ENCODE peak calls at places on chromosomes 1 and 21, in five cellular contexts. L, P, M, K and S are unnamed samples.

GRCh38 chr1:55706397-55706796 is 491.2 kb upstream of the USP24 start:
- DNase-seq in L (no peak), P (no peak), M (no peak), K (no peak), S (no peak)

GRCh38 chr1:216521477-216521876 is 98.2 kb upstream of the USH2A start:
- DNase-seq in L (no peak), P (no peak), M (peak), K (no peak), S (no peak)

GRCh38 chr1:231187556-231187955 is 25.7 kb downstream of the TRIM67 start:
- DNase-seq in L (no peak), P (no peak), M (no peak), K (no peak), S (no peak)

GRCh38 chr1:53420331-53420730 is 38.9 kb upstream of the DMRTB1 start:
- DNase-seq in L (no peak), P (no peak), M (no peak), K (no peak), S (no peak)

GRCh38 chr1:24321712-24322635 is 2.8 kb downstream of the GRHL3 start:
- DNase-seq in L (peak), P (peak), M (no peak), K (peak), S (peak)

GRCh38 chr1:31904339-31905092 is 33.7 kb downstream of the PTP4A2 start:
- DNase-seq in L (no peak), P (peak), M (no peak), K (no peak), S (no peak)

GRCh38 chr1:234776875-234777849 is 167.2 kb upstream of the IRF2BP2 start:
- DNase-seq in L (no peak), P (peak), M (no peak), K (no peak), S (peak)

GRCh38 chr1:197360068-197360467 is 92.0 kb downstream of the CRB1 start:
- DNase-seq in L (peak), P (no peak), M (no peak), K (no peak), S (no peak)

GRCh38 chr1:41919764-41920397 is 1.2 kb upstream of the HIVEP3 start:
- DNase-seq in L (peak), P (peak), M (peak), K (no peak), S (peak)

GRCh38 chr1:3465091-3465934 is 10.8 kb downstream of the ARHGEF16 start:
- DNase-seq in L (no peak), P (no peak), M (no peak), K (no peak), S (no peak)

GRCh38 chr1:179129702-179130473 is 48.0 kb downstream of the TOR3A start:
- DNase-seq in L (peak), P (no peak), M (no peak), K (no peak), S (no peak)

GRCh38 chr1:169348356-169349036 is 19.1 kb downstream of the NME7 start:
- DNase-seq in L (peak), P (peak), M (peak), K (peak), S (peak)

GRCh38 chr21:42220138-42220701 is 1.3 kb downstream of the ABCG1 start:
- DNase-seq in L (peak), P (peak), M (peak), K (no peak), S (peak)

GRCh38 chr1:66177483-66177882 is 356.5 kb upstream of the SGIP1 start:
- DNase-seq in L (no peak), P (no peak), M (no peak), K (no peak), S (no peak)

GRCh38 chr1:31572323-31573104 is 3.8 kb upstream of the TINAGL1 start:
- DNase-seq in L (peak), P (no peak), M (no peak), K (no peak), S (no peak)

GRCh38 chr1:184116287-184116686 is 64.8 kb downstream of the TSEN15 start:
- DNase-seq in L (no peak), P (no peak), M (no peak), K (no peak), S (peak)

GRCh38 chr1:10171995-10172669 is 38.2 kb upstream of the KIF1B start:
- DNase-seq in L (no peak), P (no peak), M (no peak), K (no peak), S (no peak)

GRCh38 chr1:246072456-246072855 is 434.6 kb downstream of the SMYD3 start:
- DNase-seq in L (no peak), P (no peak), M (no peak), K (no peak), S (no peak)

GRCh38 chr1:43932786-43933385 is 715 bp upstream of the ARTN start:
- DNase-seq in L (peak), P (no peak), M (no peak), K (no peak), S (no peak)

GRCh38 chr1:188557052-188557451 is 1728.3 kb downstream of the PLA2G4A start:
- DNase-seq in L (no peak), P (no peak), M (no peak), K (no peak), S (no peak)

GRCh38 chr1:157004771-157005170 is 40.8 kb downstream of the ARHGEF11 start:
- DNase-seq in L (no peak), P (no peak), M (no peak), K (no peak), S (no peak)

GRCh38 chr1:41811978-41812852 is 106.5 kb downstream of the HIVEP3 start:
- DNase-seq in L (peak), P (peak), M (peak), K (peak), S (peak)

GRCh38 chr1:116153692-116154031 is 42.5 kb downstream of the MAB21L3 start:
- DNase-seq in L (no peak), P (no peak), M (no peak), K (no peak), S (no peak)

GRCh38 chr21:31260790-31261189 is 83.3 kb downstream of the TIAM1 start:
- DNase-seq in L (peak), P (no peak), M (no peak), K (no peak), S (no peak)

GRCh38 chr1:157090771-157091170 is 8.8 kb downstream of the ETV3L start:
- DNase-seq in L (no peak), P (no peak), M (no peak), K (no peak), S (no peak)

GRCh38 chr1:109181085-109181806 is 32.5 kb upstream of the SARS1 start:
- DNase-seq in L (peak), P (peak), M (no peak), K (no peak), S (no peak)

GRCh38 chr1:47224676-47225399 is 7.2 kb downstream of the TAL1 start:
- DNase-seq in L (peak), P (no peak), M (peak), K (no peak), S (peak)

GRCh38 chr1:203325418-203326091 is 20.2 kb downstream of the BTG2 start:
- DNase-seq in L (no peak), P (peak), M (no peak), K (no peak), S (peak)

GRCh38 chr1:156766288-156767100 is 841 bp upstream of the PRCC start:
- DNase-seq in L (peak), P (peak), M (peak), K (no peak), S (peak)

GRCh38 chr1:12622506-12622905 is 4.5 kb upstream of the DHRS3 start:
- DNase-seq in L (no peak), P (no peak), M (no peak), K (no peak), S (no peak)

GRCh38 chr1:85137660-85138059 is 63.2 kb downstream of the SYDE2 start:
- DNase-seq in L (peak), P (peak), M (no peak), K (no peak), S (no peak)

GRCh38 chr1:85135456-85135798 is 65.4 kb downstream of the SYDE2 start:
- DNase-seq in L (no peak), P (peak), M (no peak), K (no peak), S (no peak)

GRCh38 chr1:85132078-85132715 is 68.6 kb downstream of the SYDE2 start:
- DNase-seq in L (no peak), P (no peak), M (no peak), K (no peak), S (no peak)

GRCh38 chr1:85133565-85134159 is 67.2 kb downstream of the SYDE2 start:
- DNase-seq in L (no peak), P (no peak), M (no peak), K (no peak), S (peak)

GRCh38 chr1:85134583-85135455 is 66.0 kb downstream of the SYDE2 start:
- DNase-seq in L (peak), P (peak), M (no peak), K (no peak), S (no peak)
- TF ChIP-seq EZH2phosphoT487 in L (no peak), P (no peak), M (no peak), K (no peak), S (no peak)

GRCh38 chr1:59057211-59057694 is 239.6 kb upstream of the FGGY start:
- DNase-seq in L (peak), P (peak), M (peak), K (no peak), S (peak)
- TF ChIP-seq EZH2phosphoT487 in L (no peak), P (no peak), M (no peak), K (no peak), S (no peak)

GRCh38 chr1:21287905-21288514 is 2.3 kb downstream of the ECE1 start:
- DNase-seq in L (no peak), P (no peak), M (no peak), K (no peak), S (no peak)

GRCh38 chr1:21280011-21280471 is 10.2 kb downstream of the ECE1 start:
- DNase-seq in L (peak), P (no peak), M (no peak), K (no peak), S (no peak)

GRCh38 chr1:21283524-21283923 is 6.7 kb downstream of the ECE1 start:
- DNase-seq in L (no peak), P (no peak), M (peak), K (no peak), S (no peak)

GRCh38 chr1:21280482-21280881 is 9.8 kb downstream of the ECE1 start:
- DNase-seq in L (no peak), P (no peak), M (no peak), K (no peak), S (no peak)

GRCh38 chr1:21284206-21285137 is 5.8 kb downstream of the ECE1 start:
- DNase-seq in L (no peak), P (no peak), M (peak), K (no peak), S (peak)
- TF ChIP-seq EZH2phosphoT487 in L (no peak), P (no peak), M (no peak), K (no peak), S (peak)

DNA sequence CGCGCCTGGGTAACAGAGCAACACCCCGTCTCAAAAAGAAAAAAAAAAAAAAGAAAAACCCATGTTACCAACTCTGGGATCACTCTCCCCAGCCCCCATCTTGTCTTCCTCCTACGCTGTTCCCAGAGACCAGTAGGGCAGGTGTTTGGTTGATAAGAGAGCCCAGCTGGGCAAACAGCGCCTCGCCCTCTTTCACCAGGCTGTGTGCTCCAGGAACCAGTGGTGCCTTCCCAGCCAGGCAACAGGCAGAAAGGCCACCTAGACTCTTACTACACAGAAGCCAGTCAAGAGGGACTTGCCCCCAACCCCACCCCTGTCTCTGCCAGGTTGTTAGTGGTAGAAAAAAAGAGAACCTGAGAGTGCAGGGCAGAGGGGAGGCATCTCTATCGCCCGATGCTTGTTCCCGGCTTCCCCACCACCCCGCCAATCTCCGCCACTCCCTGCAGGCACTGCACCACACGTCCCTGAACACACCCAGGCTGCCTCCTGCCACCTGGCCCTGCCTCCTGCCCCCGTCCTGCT is 14.0 kb upstream of the CTRC start:
- DNase-seq in L (no peak), P (peak), M (no peak), K (no peak), S (no peak)
- TF ChIP-seq EZH2phosphoT487 in L (no peak), P (no peak), M (no peak), K (no peak), S (no peak)